ENCODE peak calls at places on chromosomes 3 and 15, in five cellular contexts. T is ureter, W is activated gamma-delta T cell treated with Interleukin-2 at 50 U/mL for 16 hours, Z is progenitor cell of endocrine pancreas, N is T-helper 9 cell. O is an unnamed sample.
A peak's percentile ranks its signal among the peaks of the same experiment; 100 is the strongest.

GRCh38 chr3:194277547-194278091 is 73.5 kb downstream of the CPN2 start:
- DNase-seq in T (no peak), W (no peak), Z (no peak), N (no peak), O (no peak)

GRCh38 chr3:143207338-143207961 is 87.9 kb downstream of the CHST2 start:
- DNase-seq in T (no peak), W (no peak), Z (no peak), N (no peak), O (no peak)

GRCh38 chr3:138890555-138891187 is 55.9 kb upstream of the PIK3CB start:
- DNase-seq in T (no peak), W (no peak), Z (no peak), N (no peak), O (no peak)

GRCh38 chr3:96756516-96756915 is 57.9 kb upstream of the EPHA6 start:
- DNase-seq in T (no peak), W (no peak), Z (no peak), N (no peak), O (no peak)

GRCh38 chr15:32849769-32850668 is 132.2 kb downstream of the GREM1 start:
- DNase-seq in T (no peak), W (no peak), Z (no peak), N (no peak), O (no peak)

GRCh38 chr3:196688349-196688748 is 23.7 kb downstream of the CEP19 start:
- DNase-seq in T (no peak), W (no peak), Z (no peak), N (no peak), O (peak; percentile 22)

GRCh38 chr15:100284701-100285100 is 57.1 kb downstream of the ADAMTS17 start:
- DNase-seq in T (no peak), W (no peak), Z (no peak), N (no peak), O (peak; percentile 31)

GRCh38 chr3:58023536-58023935 is 15.3 kb downstream of the FLNB start:
- DNase-seq in T (no peak), W (no peak), Z (no peak), N (no peak), O (no peak)

GRCh38 chr3:69236808-69237707 is 114.7 kb upstream of the LMOD3 start:
- DNase-seq in T (no peak), W (no peak), Z (no peak), N (no peak), O (peak; percentile 55)

GRCh38 chr3:53845103-53845880 is 927 bp downstream of the CHDH start:
- DNase-seq in T (peak; percentile 58), W (no peak), Z (no peak), N (no peak), O (peak; percentile 69)

GRCh38 chr3:9976736-9977709 is 9.6 kb downstream of the EMC3 start:
- DNase-seq in T (peak; percentile 63), W (no peak), Z (no peak), N (no peak), O (peak; percentile 42)

GRCh38 chr15:68415501-68416157 is 16.3 kb downstream of the ITGA11 start:
- DNase-seq in T (peak; percentile 42), W (no peak), Z (no peak), N (no peak), O (peak; percentile 16)

GRCh38 chr15:32823750-32824149 is 105.9 kb downstream of the GREM1 start:
- DNase-seq in T (no peak), W (no peak), Z (no peak), N (no peak), O (no peak)

GRCh38 chr3:17013050-17013449 is 128.3 kb downstream of the PLCL2 start:
- DNase-seq in T (no peak), W (no peak), Z (no peak), N (no peak), O (no peak)

GRCh38 chr3:46705751-46706572 is 4.8 kb downstream of the TMIE start:
- DNase-seq in T (no peak), W (no peak), Z (no peak), N (no peak), O (peak; percentile 51)

GRCh38 chr3:153160451-153161137 is 1.4 kb upstream of the RAP2B start:
- DNase-seq in T (peak; percentile 89), W (peak; percentile 66), Z (peak; percentile 46), N (peak; percentile 70), O (peak; percentile 76)

GRCh38 chr3:179961081-179962078 is 75.4 kb downstream of the PEX5L start:
- DNase-seq in T (no peak), W (no peak), Z (no peak), N (no peak), O (no peak)

GRCh38 chr3:67297715-67298475 is 299.8 kb downstream of the KBTBD8 start:
- DNase-seq in T (no peak), W (no peak), Z (no peak), N (no peak), O (no peak)

GRCh38 chr3:13277860-13278531 is 142.1 kb downstream of the NUP210 start:
- DNase-seq in T (peak; percentile 58), W (no peak), Z (no peak), N (no peak), O (no peak)

GRCh38 chr15:70528270-70528706 is 235.1 kb downstream of the UACA start:
- DNase-seq in T (peak; percentile 41), W (peak; percentile 42), Z (no peak), N (peak; percentile 19), O (peak; percentile 54)

GRCh38 chr3:43512749-43513404 is 108.9 kb downstream of the ANO10 start:
- DNase-seq in T (no peak), W (no peak), Z (no peak), N (no peak), O (no peak)

GRCh38 chr3:107992976-107993684 is 97.7 kb downstream of the CD47 start:
- DNase-seq in T (no peak), W (no peak), Z (no peak), N (no peak), O (no peak)

GRCh38 chr3:123344941-123345594 is 103.8 kb downstream of the ADCY5 start:
- DNase-seq in T (no peak), W (no peak), Z (no peak), N (no peak), O (no peak)

GRCh38 chr3:6172871-6173667 is 687.8 kb upstream of the GRM7 start:
- DNase-seq in T (no peak), W (no peak), Z (no peak), N (no peak), O (no peak)

GRCh38 chr3:73727117-73727802 is 102.5 kb upstream of the PDZRN3 start:
- DNase-seq in T (no peak), W (no peak), Z (no peak), N (no peak), O (no peak)

O was measured in colonic mucosa.